ENCODE peak calls at places on chromosome 12, in ten cellular contexts. D is aorta; R is activated CD4-positive, alpha-beta T cell treated with anti-CD3 and anti-CD28 coated beads, Interleukin-2, amount 50 U/mL, for 4 hours; Y is T-cell; I is DMS79; U is stimulated activated CD4-positive, alpha-beta T cell treated with anti-CD3 and anti-CD28 coated beads, Interleukin-1b, Interleukin-23, amount 100 ng/mL, for 1 hour; X is activated CD4-positive, alpha-beta memory T cell treated with anti-CD3 and anti-CD28 coated beads, Interleukin-2, amount 10 ng/mL, durations not matched to agents 7 days and 5 days; A is ELF-1; C is fibroblast of mammary gland; K is kidney. Q is an unnamed sample.

GRCh38 chr12:118357327-118358007 is 15.2 kb downstream of the TAOK3 start:
- DNase-seq in I (no peak), D (no peak), R (no peak), A (no peak), U (no peak), Y (peak; percentile 51), C (peak; percentile 80), X (peak; percentile 52), K (no peak), Q (no peak)

GRCh38 chr12:77865178-77865577 is 34.5 kb downstream of the NAV3 start:
- DNase-seq in I (no peak), Y (no peak), D (no peak), K (no peak), C (no peak), R (no peak), U (no peak), X (no peak), A (no peak), Q (no peak)

GRCh38 chr12:54564768-54565167 is 15.4 kb downstream of the PDE1B start:
- DNase-seq in K (no peak), C (no peak), U (no peak), D (no peak), A (peak; percentile 63), I (no peak), Y (no peak), R (no peak), X (no peak), Q (no peak)

GRCh38 chr12:106417926-106418910 is 60.7 kb downstream of the POLR3B start:
- DNase-seq in D (no peak), A (no peak), C (peak; percentile 69), X (no peak), U (no peak), Y (no peak), I (no peak), K (no peak), R (no peak), Q (peak; percentile 88)

GRCh38 chr12:63440063-63440462 is 228.2 kb downstream of the DPY19L2 start:
- DNase-seq in U (no peak), I (no peak), D (no peak), X (no peak), C (no peak), K (no peak), Y (no peak), R (no peak), A (no peak), Q (no peak)

GRCh38 chr12:93813972-93814821 is 137.0 kb downstream of the CRADD start:
- DNase-seq in U (no peak), D (peak; percentile 79), X (no peak), C (peak; percentile 97), A (no peak), R (no peak), Y (no peak), I (no peak), K (peak; percentile 87), Q (no peak)

GRCh38 chr12:59874781-59875180 is 279.0 kb downstream of the SLC16A7 start:
- DNase-seq in U (no peak), C (no peak), X (no peak), D (no peak), Y (no peak), R (no peak), I (no peak), K (no peak), A (peak; percentile 12), Q (no peak)

GRCh38 chr12:87112946-87113345 is 856.8 kb upstream of the MGAT4C start:
- DNase-seq in A (no peak), D (no peak), U (no peak), I (no peak), R (no peak), C (no peak), K (no peak), Y (no peak), X (no peak), Q (no peak)

GRCh38 chr12:62841841-62842240 is 93.1 kb downstream of the PPM1H start:
- DNase-seq in Y (no peak), D (no peak), A (no peak), I (no peak), X (no peak), C (no peak), K (no peak), R (no peak), U (no peak), Q (no peak)

GRCh38 chr12:123726244-123726643 is 14.1 kb downstream of the ATP6V0A2 start:
- DNase-seq in A (no peak), Y (no peak), X (no peak), C (no peak), D (no peak), K (no peak), I (no peak), R (no peak), U (no peak), Q (no peak)

GRCh38 chr12:96140110-96140509 is 54.1 kb upstream of the ELK3 start:
- DNase-seq in A (no peak), R (no peak), K (no peak), C (peak; percentile 93), Y (no peak), U (no peak), I (no peak), D (no peak), X (no peak), Q (no peak)

GRCh38 chr12:80714846-80715245 is 1.9 kb upstream of the MYF5 start:
- DNase-seq in X (no peak), D (no peak), K (no peak), U (no peak), C (no peak), A (no peak), Y (no peak), I (no peak), R (no peak), Q (no peak)

GRCh38 chr12:24833513-24833912 is 115.4 kb downstream of the BCAT1 start:
- DNase-seq in C (no peak), X (no peak), R (no peak), I (no peak), Y (no peak), A (no peak), D (no peak), U (no peak), K (no peak), Q (no peak)

GRCh38 chr12:132489078-132489601 is 811 bp upstream of the FBRSL1 start:
- DNase-seq in K (no peak), R (peak; percentile 41), U (no peak), I (no peak), D (no peak), X (peak; percentile 74), C (no peak), A (no peak), Y (peak; percentile 59), Q (no peak)

GRCh38 chr12:15545329-15545728 is 223.0 kb downstream of the PTPRO start:
- DNase-seq in A (no peak), C (no peak), X (no peak), Y (no peak), R (no peak), D (no peak), K (no peak), U (no peak), I (no peak), Q (no peak)

GRCh38 chr12:109269428-109269827 is 39.7 kb downstream of the FOXN4 start:
- DNase-seq in R (no peak), X (no peak), I (no peak), K (peak; percentile 30), Y (no peak), C (no peak), U (no peak), D (no peak), A (no peak), Q (no peak)

GRCh38 chr12:104473374-104473983 is 16.7 kb downstream of the CHST11 start:
- DNase-seq in C (no peak), A (no peak), Y (no peak), U (no peak), D (no peak), I (no peak), X (peak; percentile 33), R (no peak), K (no peak), Q (no peak)

GRCh38 chr12:56146492-56147460 is 5.6 kb upstream of the MYL6B start:
- DNase-seq in X (no peak), K (no peak), C (peak; percentile 55), R (no peak), Y (no peak), D (no peak), A (no peak), U (no peak), I (no peak), Q (no peak)

GRCh38 chr12:126156806-126157574 is 1091.8 kb downstream of the AACS start:
- DNase-seq in I (no peak), R (no peak), X (no peak), Y (no peak), D (no peak), A (peak; percentile 30), U (no peak), C (no peak), K (no peak), Q (peak; percentile 1)

GRCh38 chr12:6458281-6459003 is 6.6 kb downstream of the TAPBPL start:
- DNase-seq in U (no peak), I (no peak), C (no peak), R (no peak), K (no peak), D (peak; percentile 62), X (no peak), A (no peak), Y (no peak), Q (no peak)

GRCh38 chr12:109027767-109028166 is 6.9 kb upstream of the SVOP start:
- DNase-seq in K (no peak), Y (no peak), A (no peak), X (no peak), U (no peak), I (no peak), D (no peak), R (no peak), C (peak; percentile 11), Q (no peak)

GRCh38 chr12:69405466-69405865 is 45.9 kb downstream of the YEATS4 start:
- DNase-seq in K (no peak), A (peak; percentile 12), X (no peak), I (no peak), C (peak; percentile 95), Y (no peak), U (no peak), D (peak; percentile 75), R (no peak), Q (peak; percentile 82)